ENCODE peak calls at places on chromosomes 6 and 20, in ten cellular contexts. P is GM23248; J is NAMALWA; U is HEK293T; S is foreskin fibroblast; N is globus pallidus; V is effector CD8-positive, alpha-beta T cell; L is stimulated activated CD8-positive, alpha-beta memory T cell treated with anti-CD3 and anti-CD28 coated beads, Interleukin-15, amount 100 ng/mL, for 24 hours; W is Right ventricle myocardium superior; E is CD8-positive, alpha-beta memory T cell. A is an unnamed sample.

GRCh38 chr20:8443464-8444072 is 311.5 kb downstream of the PLCB1 start:
- DNase-seq in P (no peak), J (peak; percentile 6), U (no peak), S (no peak), N (no peak), V (no peak), L (no peak), W (no peak), E (no peak), A (no peak)

GRCh38 chr6:2439632-2440031 is 194.2 kb upstream of the GMDS start:
- DNase-seq in P (no peak), J (no peak), U (no peak), S (no peak), N (no peak), V (no peak), L (no peak), W (no peak), E (no peak), A (no peak)

GRCh38 chr6:21947751-21948386 is 349.0 kb downstream of the PRL start:
- DNase-seq in P (no peak), J (no peak), U (no peak), S (no peak), N (no peak), V (no peak), L (no peak), W (no peak), E (no peak), A (no peak)

GRCh38 chr6:139361211-139361610 is 13.2 kb downstream of the CITED2 start:
- DNase-seq in P (no peak), J (no peak), U (no peak), S (no peak), N (no peak), V (no peak), L (no peak), W (no peak), E (no peak), A (no peak)

GRCh38 chr6:134593442-134593841 is 275.5 kb upstream of the SGK1 start:
- DNase-seq in P (no peak), J (no peak), U (no peak), S (no peak), N (no peak), V (no peak), L (no peak), W (no peak), E (no peak), A (no peak)

GRCh38 chr6:36757206-36757605 is 59.6 kb downstream of the RAB44 start:
- DNase-seq in P (no peak), J (peak; percentile 89), U (no peak), S (no peak), N (no peak), V (no peak), L (no peak), W (no peak), E (no peak), A (no peak)

GRCh38 chr6:158353851-158354508 is 41.7 kb downstream of the TULP4 start:
- DNase-seq in P (peak; percentile 24), J (no peak), U (no peak), S (peak; percentile 74), N (peak; percentile 49), V (no peak), L (no peak), W (no peak), E (no peak), A (no peak)

GRCh38 chr6:6293317-6293716 is 27.1 kb downstream of the F13A1 start:
- DNase-seq in P (no peak), J (no peak), U (no peak), S (no peak), N (no peak), V (no peak), L (no peak), W (no peak), E (no peak), A (no peak)

GRCh38 chr6:47302043-47302442 is 7.7 kb downstream of the TNFRSF21 start:
- DNase-seq in P (no peak), J (no peak), U (no peak), S (no peak), N (no peak), V (no peak), L (no peak), W (no peak), E (no peak), A (no peak)

GRCh38 chr6:7540595-7540994 is 876 bp upstream of the DSP start:
- DNase-seq in P (peak; percentile 67), J (no peak), U (peak; percentile 22), S (peak; percentile 31), N (no peak), V (no peak), L (no peak), W (peak; percentile 65), E (no peak), A (no peak)

GRCh38 chr6:170257376-170257775 is 33.5 kb downstream of the DLL1 start:
- DNase-seq in P (no peak), J (no peak), U (no peak), S (no peak), N (no peak), V (no peak), L (no peak), W (no peak), E (peak; percentile 30), A (no peak)

GRCh38 chr6:80174931-80175572 is 68.6 kb downstream of the BCKDHB start:
- DNase-seq in P (peak; percentile 77), J (no peak), U (no peak), S (peak; percentile 69), N (no peak), V (no peak), L (no peak), W (no peak), E (no peak), A (peak; percentile 51)

GRCh38 chr6:137705166-137706064 is 161.6 kb upstream of the TNFAIP3 start:
- DNase-seq in P (peak; percentile 76), J (peak; percentile 82), U (peak; percentile 77), S (peak; percentile 87), N (peak; percentile 32), V (peak; percentile 48), L (no peak), W (peak; percentile 79), E (peak; percentile 81), A (peak; percentile 53)

GRCh38 chr20:3647418-3647817 is 15.8 kb downstream of the GFRA4 start:
- DNase-seq in P (no peak), J (no peak), U (no peak), S (no peak), N (no peak), V (no peak), L (no peak), W (no peak), E (no peak), A (no peak)

GRCh38 chr6:107820571-107821261 is 3.4 kb downstream of the SCML4 start:
- DNase-seq in P (peak; percentile 50), J (peak; percentile 36), U (peak; percentile 34), S (peak; percentile 36), N (peak; percentile 42), V (no peak), L (no peak), W (peak; percentile 48), E (peak; percentile 62), A (no peak)

A was measured in stromal cell of bone marrow.